ENCODE peak calls at places on chromosome 13, in six cellular contexts. D is GM12878, R is dorsolateral prefrontal cortex, O is endothelial cell, S is BE2C, Y is astrocyte of the cerebellum. T is an unnamed sample.

GRCh38 chr13:72698164-72698563 is 29.3 kb downstream of the MZT1 start:
- DNase-seq in D (no peak), R (no peak), O (no peak), S (no peak), Y (no peak), T (no peak)

GRCh38 chr13:110388141-110388943 is 81.3 kb downstream of the COL4A2 start:
- DNase-seq in D (no peak), R (no peak), O (no peak), S (peak), Y (no peak), T (no peak)

GRCh38 chr13:114110091-114110829 is 22.2 kb downstream of the RASA3 start:
- DNase-seq in D (no peak), R (no peak), O (peak), S (peak), Y (no peak), T (no peak)

GRCh38 chr13:106772202-106772601 is 204.3 kb upstream of the ARGLU1 start:
- DNase-seq in D (no peak), R (no peak), O (no peak), S (no peak), Y (no peak), T (no peak)

GRCh38 chr13:95182570-95183285 is 118.5 kb downstream of the ABCC4 start:
- DNase-seq in D (no peak), R (no peak), O (no peak), S (no peak), Y (no peak), T (no peak)

GRCh38 chr13:46640843-46641242 is 87.9 kb downstream of the LRCH1 start:
- DNase-seq in D (no peak), R (no peak), O (no peak), S (no peak), Y (no peak), T (no peak)

GRCh38 chr13:68428292-68428691 is 1198.2 kb upstream of the PCDH9 start:
- DNase-seq in D (no peak), R (no peak), O (no peak), S (no peak), Y (peak), T (no peak)

GRCh38 chr13:111984349-111984748 is 82.6 kb upstream of the SOX1 start:
- DNase-seq in D (no peak), R (no peak), O (no peak), S (no peak), Y (no peak), T (no peak)

GRCh38 chr13:22703601-22704209 is 477.1 kb upstream of the SGCG start:
- DNase-seq in D (no peak), R (no peak), O (no peak), S (no peak), Y (no peak), T (no peak)

GRCh38 chr13:24161980-24162517 is 1.5 kb downstream of the SPATA13 start:
- DNase-seq in D (no peak), R (no peak), O (no peak), S (no peak), Y (no peak), T (no peak)

GRCh38 chr13:99577934-99578917 is 77.0 kb downstream of the TM9SF2 start:
- DNase-seq in D (no peak), R (no peak), O (no peak), S (no peak), Y (no peak), T (no peak)

GRCh38 chr13:98536729-98537128 is 40.2 kb downstream of the STK24 start:
- DNase-seq in D (no peak), R (no peak), O (no peak), S (no peak), Y (no peak), T (no peak)

GRCh38 chr13:98534821-98535220 is 42.1 kb downstream of the STK24 start:
- DNase-seq in D (no peak), R (no peak), O (no peak), S (no peak), Y (no peak), T (no peak)

GRCh38 chr13:98535501-98536357 is 41.2 kb downstream of the STK24 start:
- DNase-seq in D (no peak), R (no peak), O (no peak), S (no peak), Y (no peak), T (no peak)

GRCh38 chr13:98532254-98532653 is 44.7 kb downstream of the STK24 start:
- DNase-seq in D (no peak), R (no peak), O (no peak), S (no peak), Y (no peak), T (no peak)

GRCh38 chr13:98533912-98534311 is 43.0 kb downstream of the STK24 start:
- DNase-seq in D (no peak), R (peak), O (no peak), S (no peak), Y (no peak), T (no peak)
- TF ChIP-seq CTCF in D (no peak), R (no peak), O (no peak), S (no peak), Y (no peak), T (no peak)

DNA sequence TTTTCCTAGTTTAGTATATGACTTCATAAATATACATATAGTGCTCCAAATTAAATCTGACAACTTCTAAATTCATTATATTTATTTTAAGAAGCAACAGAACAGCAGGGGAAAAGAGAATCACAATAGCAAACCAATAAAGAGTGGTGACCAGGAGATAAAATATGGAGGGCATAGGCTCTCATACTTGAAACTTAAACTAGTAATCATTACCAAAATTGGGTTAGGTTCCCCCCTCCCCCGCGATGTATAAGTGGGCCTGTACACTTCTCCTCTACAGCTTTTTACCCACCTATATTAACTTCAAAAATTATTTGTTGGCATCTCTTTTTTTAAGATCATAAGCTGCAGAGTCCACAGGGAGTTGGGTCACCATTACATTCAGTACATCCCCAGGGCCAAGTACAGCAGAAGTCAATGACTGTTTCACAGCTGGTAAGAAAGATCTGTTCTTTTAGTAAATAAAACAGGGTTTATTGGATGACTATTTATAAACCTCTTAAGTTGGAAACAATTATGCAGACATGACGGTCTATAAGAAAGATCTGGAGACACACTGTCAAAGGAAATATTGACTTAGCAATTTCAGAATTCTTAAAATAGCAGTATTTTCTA is 29.4 kb downstream of the KLF12 start:
- DNase-seq in D (no peak), R (no peak), O (no peak), S (no peak), Y (no peak), T (no peak)
- TF ChIP-seq CTCF in D (no peak), R (no peak), O (no peak), S (no peak), Y (no peak), T (no peak)

DNA sequence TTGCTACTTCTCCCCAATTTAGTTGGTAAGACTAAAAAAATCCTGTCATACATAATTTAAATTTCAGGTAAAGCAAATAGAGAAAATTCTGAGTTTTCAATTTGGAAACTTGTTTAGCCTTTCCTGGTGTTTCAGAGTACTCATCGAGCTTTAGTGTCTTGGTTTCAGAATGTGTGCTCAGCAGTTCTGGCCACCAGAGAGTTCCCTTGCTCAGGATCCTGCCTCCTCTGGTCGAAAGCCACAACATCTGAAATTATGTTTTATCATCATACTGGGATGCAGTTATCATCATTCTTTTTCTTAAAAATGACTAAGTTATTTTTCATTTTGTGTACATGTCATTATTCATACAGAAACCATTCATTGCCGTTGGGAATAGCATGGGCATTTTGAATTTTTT is 263.2 kb upstream of the SPRY2 start:
- DNase-seq in D (no peak), R (no peak), O (no peak), S (no peak), Y (no peak), T (no peak)
- TF ChIP-seq CTCF in D (no peak), R (no peak), O (no peak), S (no peak), Y (no peak), T (no peak)

GRCh38 chr13:84962141-84962750 is 837.0 kb downstream of the SLITRK6 start:
- DNase-seq in D (no peak), R (no peak), O (no peak), S (peak), Y (no peak), T (no peak)
- TF ChIP-seq CTCF in D (no peak), R (no peak), O (no peak), S (no peak), Y (no peak), T (no peak)

GRCh38 chr13:26111797-26112196 is 60.0 kb upstream of the SHISA2 start:
- DNase-seq in D (no peak), R (no peak), O (no peak), S (no peak), Y (no peak), T (no peak)

GRCh38 chr13:26117620-26118019 is 65.8 kb upstream of the SHISA2 start:
- DNase-seq in D (no peak), R (no peak), O (no peak), S (no peak), Y (no peak), T (no peak)

GRCh38 chr13:26112843-26113242 is 61.0 kb upstream of the SHISA2 start:
- DNase-seq in D (no peak), R (no peak), O (no peak), S (no peak), Y (no peak), T (no peak)
- TF ChIP-seq CTCF in D (no peak), R (no peak), O (no peak), S (no peak), Y (peak), T (peak)

DNA sequence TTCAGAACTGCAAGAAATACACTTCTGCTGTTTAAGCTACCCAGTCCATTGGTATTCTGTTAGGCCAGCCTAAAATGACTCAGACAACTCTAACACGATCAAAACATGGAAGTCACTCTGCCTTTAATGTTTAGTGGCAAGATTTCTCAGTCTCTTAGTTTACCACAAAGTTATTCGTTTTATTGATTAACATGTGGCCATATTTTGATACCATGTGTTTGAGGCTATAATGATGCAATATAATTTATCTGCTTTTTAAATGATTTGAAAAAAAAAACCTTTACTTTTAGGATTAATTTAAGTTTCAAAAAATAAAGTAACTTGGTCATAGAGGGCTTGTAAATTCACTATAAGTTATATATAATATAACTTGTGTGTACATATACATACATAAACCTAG is 223.4 kb downstream of the SPRY2 start:
- DNase-seq in D (no peak), R (no peak), O (no peak), S (no peak), Y (no peak), T (no peak)
- TF ChIP-seq CTCF in D (no peak), R (no peak), O (no peak), S (no peak), Y (no peak), T (no peak)

GRCh38 chr13:49494645-49495044 is 1.1 kb upstream of the PHF11 start:
- DNase-seq in D (no peak), R (no peak), O (no peak), S (no peak), Y (no peak), T (no peak)
- TF ChIP-seq CTCF in D (peak), R (no peak), O (no peak), S (no peak), Y (no peak), T (no peak)

GRCh38 chr13:54445865-54446264 is 1417.3 kb downstream of the OLFM4 start:
- DNase-seq in D (no peak), R (no peak), O (no peak), S (no peak), Y (no peak), T (no peak)

GRCh38 chr13:54445453-54445852 is 1416.8 kb downstream of the OLFM4 start:
- DNase-seq in D (no peak), R (no peak), O (no peak), S (no peak), Y (no peak), T (no peak)

DNA sequence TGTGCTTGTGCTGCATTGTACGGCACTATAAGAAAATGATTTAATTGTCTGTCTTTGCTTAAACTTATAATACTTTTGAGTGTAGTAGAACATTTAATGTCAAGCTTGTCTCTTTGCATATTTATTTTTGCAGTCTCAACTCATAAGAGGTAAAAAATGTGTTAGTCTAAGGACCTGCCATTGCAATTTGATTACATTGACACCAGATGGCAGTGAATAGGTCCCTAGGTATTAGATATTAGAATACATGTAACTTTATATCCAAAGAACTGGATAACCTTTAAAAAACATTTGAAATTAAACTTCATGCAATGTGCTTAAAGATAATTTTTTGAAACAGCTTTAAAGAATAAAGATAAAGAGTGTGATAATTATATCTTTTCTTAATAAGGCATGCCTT is 1421.3 kb downstream of the OLFM4 start:
- DNase-seq in D (no peak), R (no peak), O (no peak), S (no peak), Y (no peak), T (no peak)
- TF ChIP-seq CTCF in D (no peak), R (no peak), O (peak), S (peak), Y (no peak), T (no peak)

GRCh38 chr13:52846567-52847321 is 1.7 kb downstream of the PCDH8 start:
- DNase-seq in D (no peak), R (peak), O (peak), S (no peak), Y (no peak), T (no peak)
- TF ChIP-seq CTCF in D (no peak), R (peak), O (no peak), S (no peak), Y (peak), T (peak)

T was measured in osteocyte.